ENCODE peak calls at places on chromosome 21, in seven cellular contexts. P is mesendoderm; K is heart left ventricle; C is brain microvascular endothelial cell; S is CD8-positive, alpha-beta T cell; A is psoas muscle; Y is tibial artery. I is an unnamed sample. For H3K36me3, the result is how much of the 10 kb centered on the place peaks cover.

GRCh38 chr21:24939288-24939687 is 668.0 kb downstream of the MRPL39 start:
- DNase-seq in P (no peak), K (no peak), C (no peak), S (no peak), A (no peak), Y (no peak), I (no peak)

GRCh38 chr21:37915941-37916794 is at the start of gene KCNJ6:
- DNase-seq in P (peak), K (peak), C (peak), S (no peak), A (no peak), Y (no peak), I (peak)

GRCh38 chr21:38057626-38058025 is 141.4 kb upstream of the KCNJ6 start:
- DNase-seq in P (no peak), K (no peak), C (no peak), S (no peak), A (no peak), Y (no peak), I (no peak)

GRCh38 chr21:14942801-14943490 is 121.9 kb downstream of the NRIP1 start:
- DNase-seq in P (no peak), K (no peak), C (peak), S (no peak), A (no peak), Y (no peak), I (no peak)

GRCh38 chr21:42313501-42313969 is 1.7 kb downstream of the TFF3 start:
- DNase-seq in P (peak), K (no peak), C (no peak), S (no peak), A (no peak), Y (no peak), I (no peak)

GRCh38 chr21:36538761-36539160 is 58.8 kb upstream of the CLDN14 start:
- DNase-seq in P (no peak), K (no peak), C (no peak), S (no peak), A (no peak), Y (peak), I (no peak)

GRCh38 chr21:29148535-29148934 is 18.1 kb downstream of the MAP3K7CL start:
- DNase-seq in P (no peak), K (no peak), C (no peak), S (no peak), A (no peak), Y (no peak), I (no peak)

GRCh38 chr21:42179316-42179715 is 39.6 kb upstream of the ABCG1 start:
- DNase-seq in P (no peak), K (no peak), C (no peak), S (no peak), A (no peak), Y (no peak), I (no peak)

GRCh38 chr21:41669533-41669830 is 97.4 kb downstream of the RIPK4 start:
- DNase-seq in P (no peak), K (no peak), C (no peak), S (no peak), A (no peak), Y (peak), I (no peak)

GRCh38 chr21:29499734-29500343 is 201.1 kb downstream of the BACH1 start:
- DNase-seq in P (peak), K (no peak), C (peak), S (no peak), A (no peak), Y (no peak), I (peak)

GRCh38 chr21:45421846-45422775 is 17.1 kb downstream of the COL18A1 start:
- DNase-seq in P (no peak), K (peak), C (no peak), S (no peak), A (peak), Y (peak), I (no peak)
- H3K36me3 ChIP-seq in P (under half), K (under half), C (under half), S (under half), A (under half), Y (under half), I (under half)

GRCh38 chr21:43970551-43970950 is 41.6 kb upstream of the TRAPPC10 start:
- DNase-seq in P (no peak), K (no peak), C (no peak), S (no peak), A (no peak), Y (no peak), I (no peak)

GRCh38 chr21:43972850-43973633 is 39.1 kb upstream of the TRAPPC10 start:
- DNase-seq in P (no peak), K (peak), C (no peak), S (no peak), A (no peak), Y (no peak), I (no peak)

GRCh38 chr21:43971201-43971991 is 40.7 kb upstream of the TRAPPC10 start:
- DNase-seq in P (no peak), K (no peak), C (no peak), S (no peak), A (peak), Y (no peak), I (no peak)

GRCh38 chr21:43973634-43973955 is 38.5 kb upstream of the TRAPPC10 start:
- DNase-seq in P (no peak), K (peak), C (no peak), S (no peak), A (peak), Y (no peak), I (no peak)

GRCh38 chr21:43971992-43972255 is 40.2 kb upstream of the TRAPPC10 start:
- DNase-seq in P (no peak), K (no peak), C (no peak), S (no peak), A (no peak), Y (no peak), I (no peak)
- H3K36me3 ChIP-seq in P (under half), K (half or more), C (under half), S (under half), A (under half), Y (under half), I (under half)

GRCh38 chr21:33355996-33356395 is 31.2 kb downstream of the IFNAR1 start:
- DNase-seq in P (no peak), K (no peak), C (peak), S (no peak), A (no peak), Y (no peak), I (no peak)

GRCh38 chr21:33355355-33355754 is 30.6 kb downstream of the IFNAR1 start:
- DNase-seq in P (no peak), K (no peak), C (no peak), S (no peak), A (no peak), Y (no peak), I (no peak)

GRCh38 chr21:33345751-33346238 is 21.0 kb downstream of the IFNAR1 start:
- DNase-seq in P (no peak), K (no peak), C (no peak), S (no peak), A (no peak), Y (no peak), I (no peak)

GRCh38 chr21:33348728-33349127 is 24.0 kb downstream of the IFNAR1 start:
- DNase-seq in P (no peak), K (no peak), C (no peak), S (no peak), A (no peak), Y (no peak), I (no peak)

GRCh38 chr21:33350676-33351075 is 25.9 kb downstream of the IFNAR1 start:
- DNase-seq in P (no peak), K (no peak), C (no peak), S (no peak), A (no peak), Y (no peak), I (no peak)
- H3K36me3 ChIP-seq in P (under half), K (half or more), C (under half), S (under half), A (under half), Y (under half), I (under half)

GRCh38 chr21:46639489-46640386 is 4.3 kb downstream of the PRMT2 start:
- DNase-seq in P (no peak), K (no peak), C (no peak), S (no peak), A (no peak), Y (no peak), I (no peak)

GRCh38 chr21:46636550-46637289 is 1.2 kb downstream of the PRMT2 start:
- DNase-seq in P (no peak), K (no peak), C (no peak), S (peak), A (no peak), Y (no peak), I (no peak)

GRCh38 chr21:46636181-46636512 is 673 bp downstream of the PRMT2 start:
- DNase-seq in P (no peak), K (no peak), C (no peak), S (no peak), A (no peak), Y (no peak), I (no peak)

GRCh38 chr21:46635324-46636180 is at the start of gene PRMT2:
- DNase-seq in P (peak), K (peak), C (peak), S (peak), A (peak), Y (peak), I (peak)

GRCh38 chr21:46637952-46638746 is 2.7 kb downstream of the PRMT2 start:
- DNase-seq in P (no peak), K (no peak), C (no peak), S (no peak), A (no peak), Y (no peak), I (no peak)
- H3K36me3 ChIP-seq in P (under half), K (under half), C (under half), S (under half), A (under half), Y (under half), I (under half)

DNA sequence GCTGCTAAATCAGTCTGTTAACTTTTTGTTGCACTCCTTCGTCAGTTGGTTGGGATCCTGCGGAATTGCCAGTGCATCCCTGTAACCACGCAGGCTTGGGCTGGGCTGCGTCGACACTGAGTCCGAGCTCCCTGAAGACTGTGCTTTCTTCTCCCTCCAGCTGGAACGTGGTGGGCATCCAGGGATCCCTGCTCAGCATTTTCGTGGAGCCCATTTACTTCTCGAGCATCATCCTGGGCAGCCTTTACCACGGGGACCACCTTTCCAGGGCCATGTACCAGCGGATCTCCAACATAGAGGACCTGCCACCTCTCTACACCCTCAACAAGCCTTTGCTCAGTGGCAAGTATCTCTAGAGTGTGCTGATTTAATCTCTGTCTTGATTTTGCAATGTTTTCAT is 83.3 kb downstream of the POFUT2 start:
- DNase-seq in P (no peak), K (no peak), C (no peak), S (no peak), A (no peak), Y (no peak), I (no peak)
- H3K36me3 ChIP-seq in P (under half), K (under half), C (under half), S (under half), A (under half), Y (half or more), I (under half)

GRCh38 chr21:44082648-44083436 is 24.4 kb upstream of the PWP2 start:
- DNase-seq in P (no peak), K (no peak), C (no peak), S (no peak), A (no peak), Y (no peak), I (no peak)

GRCh38 chr21:44086636-44087425 is 20.4 kb upstream of the PWP2 start:
- DNase-seq in P (no peak), K (no peak), C (no peak), S (peak), A (no peak), Y (no peak), I (no peak)

GRCh38 chr21:44083631-44084291 is 23.4 kb upstream of the PWP2 start:
- DNase-seq in P (no peak), K (no peak), C (peak), S (peak), A (no peak), Y (no peak), I (no peak)

GRCh38 chr21:44085491-44086321 is 21.5 kb upstream of the PWP2 start:
- DNase-seq in P (no peak), K (no peak), C (no peak), S (no peak), A (no peak), Y (no peak), I (no peak)

DNA sequence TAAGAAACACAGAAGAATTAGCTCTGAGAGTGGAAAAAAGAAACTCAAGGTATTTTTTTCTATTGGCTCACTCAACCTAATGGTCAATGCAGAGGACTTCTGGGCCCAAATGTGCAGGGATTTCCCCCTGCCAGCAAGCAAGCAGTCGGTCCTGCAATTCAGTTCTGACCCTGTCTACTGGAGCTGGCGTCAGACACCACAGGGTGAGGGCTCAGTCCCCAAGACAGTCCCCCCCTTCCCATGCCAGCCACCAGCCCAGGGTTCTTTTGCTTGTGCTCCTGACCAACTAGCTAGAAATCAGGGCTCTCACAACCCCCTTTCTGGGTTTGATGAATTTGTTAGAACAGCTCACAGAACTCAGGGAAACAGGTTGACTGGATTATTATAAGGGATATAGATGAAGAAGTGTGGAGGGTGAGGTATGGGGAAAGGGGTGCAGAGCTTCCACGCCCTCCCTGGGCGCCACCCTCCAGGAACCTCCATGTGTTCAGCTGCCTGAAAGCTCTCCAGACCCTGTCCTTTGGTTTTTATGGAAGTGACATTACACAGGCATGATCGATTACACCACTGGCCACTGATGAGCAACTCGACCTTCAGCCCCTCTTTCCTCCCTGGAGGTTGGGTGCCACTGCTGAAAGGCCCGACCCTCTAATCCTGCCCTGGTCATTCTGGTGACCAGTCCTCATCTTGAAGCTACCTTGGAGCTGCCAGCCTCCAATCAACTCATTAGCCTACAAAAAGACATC is 22.5 kb upstream of the PWP2 start:
- DNase-seq in P (no peak), K (no peak), C (no peak), S (no peak), A (no peak), Y (no peak), I (no peak)
- H3K36me3 ChIP-seq in P (under half), K (half or more), C (half or more), S (under half), A (under half), Y (half or more), I (half or more)

GRCh38 chr21:46649356-46649755 is 13.9 kb downstream of the PRMT2 start:
- DNase-seq in P (no peak), K (no peak), C (no peak), S (no peak), A (no peak), Y (no peak), I (no peak)
- H3K36me3 ChIP-seq in P (under half), K (half or more), C (half or more), S (half or more), A (under half), Y (half or more), I (half or more)

GRCh38 chr21:33278736-33279135 is 12.6 kb downstream of the IL10RB start:
- DNase-seq in P (no peak), K (no peak), C (no peak), S (no peak), A (no peak), Y (no peak), I (no peak)
- H3K36me3 ChIP-seq in P (under half), K (half or more), C (under half), S (under half), A (under half), Y (half or more), I (under half)

I was measured in BE2C.